ENCODE peak calls at places on chromosome 21, in four cellular contexts. One of them, this sample, is unnamed.
A peak's percentile ranks its signal among the peaks of the same experiment; 100 is the strongest.

GRCh38 chr21:22421416-22422190 is 1423.4 kb downstream of the NCAM2 start:
- DNase-seq in esophagus muscularis mucosa: no peak
- DNase-seq in progenitor cell of endocrine pancreas: no peak
- DNase-seq in fibroblast of mammary gland: no peak
- DNase-seq in this sample: no peak

GRCh38 chr21:21341041-21341440 is 342.8 kb downstream of the NCAM2 start:
- DNase-seq in esophagus muscularis mucosa: no peak
- DNase-seq in progenitor cell of endocrine pancreas: no peak
- DNase-seq in fibroblast of mammary gland: no peak
- DNase-seq in this sample: no peak

GRCh38 chr21:32702702-32703101 is 25.1 kb downstream of the SYNJ1 start:
- DNase-seq in esophagus muscularis mucosa: no peak
- DNase-seq in progenitor cell of endocrine pancreas: no peak
- DNase-seq in fibroblast of mammary gland: peak; percentile 71
- DNase-seq in this sample: no peak

GRCh38 chr21:35223480-35224156 is 174.5 kb upstream of the RUNX1 start:
- DNase-seq in esophagus muscularis mucosa: no peak
- DNase-seq in progenitor cell of endocrine pancreas: no peak
- DNase-seq in fibroblast of mammary gland: peak; percentile 47
- DNase-seq in this sample: no peak

GRCh38 chr21:19228241-19228640 is 824.7 kb upstream of the TMPRSS15 start:
- DNase-seq in esophagus muscularis mucosa: no peak
- DNase-seq in progenitor cell of endocrine pancreas: no peak
- DNase-seq in fibroblast of mammary gland: no peak
- DNase-seq in this sample: peak; percentile 21

GRCh38 chr21:21712761-21713558 is 714.8 kb downstream of the NCAM2 start:
- DNase-seq in esophagus muscularis mucosa: no peak
- DNase-seq in progenitor cell of endocrine pancreas: no peak
- DNase-seq in fibroblast of mammary gland: peak; percentile 73
- DNase-seq in this sample: no peak

GRCh38 chr21:33873116-33873515 is 42.5 kb downstream of the ATP5PO start:
- DNase-seq in esophagus muscularis mucosa: no peak
- DNase-seq in progenitor cell of endocrine pancreas: no peak
- DNase-seq in fibroblast of mammary gland: no peak
- DNase-seq in this sample: no peak

GRCh38 chr21:16590186-16590585 is 860.4 kb downstream of the USP25 start:
- DNase-seq in esophagus muscularis mucosa: no peak
- DNase-seq in progenitor cell of endocrine pancreas: no peak
- DNase-seq in fibroblast of mammary gland: no peak
- DNase-seq in this sample: no peak

GRCh38 chr21:44065428-44065827 is 41.8 kb upstream of the PWP2 start:
- DNase-seq in esophagus muscularis mucosa: no peak
- DNase-seq in progenitor cell of endocrine pancreas: no peak
- DNase-seq in fibroblast of mammary gland: peak; percentile 65
- DNase-seq in this sample: no peak

GRCh38 chr21:39852726-39853510 is 14.3 kb upstream of the PCP4 start:
- DNase-seq in esophagus muscularis mucosa: peak; percentile 91
- DNase-seq in progenitor cell of endocrine pancreas: no peak
- DNase-seq in fibroblast of mammary gland: no peak
- DNase-seq in this sample: no peak

GRCh38 chr21:16571594-16571993 is 841.8 kb downstream of the USP25 start:
- DNase-seq in esophagus muscularis mucosa: no peak
- DNase-seq in progenitor cell of endocrine pancreas: no peak
- DNase-seq in fibroblast of mammary gland: peak; percentile 35
- DNase-seq in this sample: no peak

GRCh38 chr21:38937286-38937790 is 131.6 kb downstream of the ETS2 start:
- DNase-seq in esophagus muscularis mucosa: no peak
- DNase-seq in progenitor cell of endocrine pancreas: no peak
- DNase-seq in fibroblast of mammary gland: no peak
- DNase-seq in this sample: no peak

GRCh38 chr21:43797415-43797814 is 8.0 kb downstream of the RRP1 start:
- DNase-seq in esophagus muscularis mucosa: no peak
- DNase-seq in progenitor cell of endocrine pancreas: no peak
- DNase-seq in fibroblast of mammary gland: no peak
- DNase-seq in this sample: no peak

DNA sequence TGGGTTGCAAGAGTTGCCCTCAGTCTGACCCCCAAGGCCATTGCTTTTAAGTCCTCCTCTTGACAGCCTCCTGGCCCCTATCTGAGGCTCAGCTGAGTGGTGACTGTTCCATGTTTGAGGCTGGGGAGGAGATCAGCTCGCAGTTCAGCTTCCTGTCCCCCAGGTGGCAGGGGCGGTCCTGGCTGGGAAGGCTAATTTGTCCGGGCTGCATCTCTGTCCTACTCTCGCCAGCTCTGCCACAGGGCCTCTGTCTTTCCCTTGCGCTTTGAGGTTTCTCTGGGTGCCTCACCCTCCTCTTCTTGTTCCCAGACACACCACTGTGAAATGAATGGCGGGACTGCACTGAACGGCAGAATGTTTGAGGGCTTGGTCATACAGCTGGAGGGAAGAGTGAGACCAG is 157.3 kb downstream of the KCNJ6 start:
- DNase-seq in esophagus muscularis mucosa: no peak
- DNase-seq in progenitor cell of endocrine pancreas: peak; percentile 25
- DNase-seq in fibroblast of mammary gland: peak; percentile 30
- DNase-seq in this sample: peak; percentile 63
- TF ChIP-seq CTCF in esophagus muscularis mucosa: no peak
- TF ChIP-seq CTCF in progenitor cell of endocrine pancreas: peak; percentile 68
- TF ChIP-seq CTCF in fibroblast of mammary gland: peak; percentile 44
- TF ChIP-seq CTCF in this sample: peak; percentile 56

DNA sequence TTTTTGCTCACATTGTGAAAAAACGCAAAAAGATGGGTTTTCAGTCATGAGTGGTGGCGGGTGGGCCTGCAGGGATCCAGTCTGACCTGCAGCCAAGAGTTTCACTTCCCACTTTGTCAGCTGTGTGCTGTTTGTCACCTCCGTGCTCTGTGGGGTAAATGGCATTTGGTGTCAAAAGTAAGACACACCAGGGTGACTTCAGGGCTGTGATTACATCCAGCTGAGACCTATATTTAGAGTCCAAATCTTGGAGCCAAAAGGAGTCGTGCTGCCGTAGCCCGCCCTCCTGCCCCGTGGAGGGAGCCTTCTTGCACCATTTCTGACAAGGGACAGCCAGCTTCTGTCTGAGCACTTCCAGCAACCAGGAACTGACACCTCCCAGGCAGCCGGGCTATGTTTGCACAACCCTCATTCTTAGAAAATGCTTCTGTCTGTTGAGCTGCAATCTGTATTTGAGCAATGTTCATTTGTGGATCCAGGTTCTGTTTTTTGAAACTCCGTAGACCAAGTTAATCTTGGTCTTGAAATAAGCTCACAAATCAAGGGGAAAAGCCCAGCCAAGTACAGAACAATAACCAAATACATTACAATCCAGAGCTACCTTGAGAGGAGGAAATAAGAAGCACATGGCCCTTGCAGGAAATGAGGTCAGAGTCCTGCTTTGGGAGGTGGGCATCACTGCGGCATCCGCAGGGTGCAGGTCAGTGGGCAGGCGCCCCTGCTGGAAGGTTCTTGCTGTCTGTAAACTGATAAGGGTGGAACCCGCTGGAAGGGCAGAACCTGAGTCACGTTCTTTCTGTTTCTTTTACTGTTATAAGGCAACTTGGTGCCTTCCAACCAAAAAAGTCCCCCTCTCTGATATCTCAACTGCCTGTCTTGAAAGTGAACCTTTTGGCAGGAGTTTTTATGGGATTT is 14.4 kb downstream of the ABCG1 start:
- DNase-seq in esophagus muscularis mucosa: peak; percentile 96
- DNase-seq in progenitor cell of endocrine pancreas: no peak
- DNase-seq in fibroblast of mammary gland: peak; percentile 16
- DNase-seq in this sample: no peak
- TF ChIP-seq CTCF in esophagus muscularis mucosa: no peak
- TF ChIP-seq CTCF in progenitor cell of endocrine pancreas: peak; percentile 38
- TF ChIP-seq CTCF in fibroblast of mammary gland: peak; percentile 5
- TF ChIP-seq CTCF in this sample: no peak

DNA sequence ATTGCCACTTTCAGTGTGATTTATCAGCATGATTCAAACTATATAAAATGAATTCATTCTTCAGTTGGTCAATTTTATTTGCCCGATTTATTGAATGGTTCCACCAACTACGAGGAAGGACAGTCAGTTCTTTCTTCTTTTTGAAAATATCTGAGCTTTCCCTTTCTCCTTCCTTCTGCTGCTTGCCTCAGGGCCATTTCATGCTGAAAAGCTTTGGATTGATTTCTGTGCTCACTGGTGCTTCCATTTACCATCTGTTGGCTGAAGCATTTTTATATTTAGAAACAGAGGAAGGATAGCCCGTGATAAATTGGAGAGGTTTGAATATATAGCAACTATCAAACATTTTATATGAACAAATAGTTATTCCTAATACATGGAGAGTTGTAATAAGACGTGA is 68.9 kb upstream of the ADAMTS5 start:
- DNase-seq in esophagus muscularis mucosa: no peak
- DNase-seq in progenitor cell of endocrine pancreas: no peak
- DNase-seq in fibroblast of mammary gland: no peak
- DNase-seq in this sample: no peak
- TF ChIP-seq CTCF in esophagus muscularis mucosa: no peak
- TF ChIP-seq CTCF in progenitor cell of endocrine pancreas: no peak
- TF ChIP-seq CTCF in fibroblast of mammary gland: no peak
- TF ChIP-seq CTCF in this sample: no peak

GRCh38 chr21:25283720-25284119 is 323.6 kb downstream of the MRPL39 start:
- DNase-seq in esophagus muscularis mucosa: no peak
- DNase-seq in progenitor cell of endocrine pancreas: no peak
- DNase-seq in fibroblast of mammary gland: peak; percentile 68
- DNase-seq in this sample: peak; percentile 15
- TF ChIP-seq CTCF in esophagus muscularis mucosa: no peak
- TF ChIP-seq CTCF in progenitor cell of endocrine pancreas: peak; percentile 58
- TF ChIP-seq CTCF in fibroblast of mammary gland: peak; percentile 59
- TF ChIP-seq CTCF in this sample: peak; percentile 29

GRCh38 chr21:45515241-45516061 is 26.8 kb downstream of the SLC19A1 start:
- DNase-seq in esophagus muscularis mucosa: no peak
- DNase-seq in progenitor cell of endocrine pancreas: no peak
- DNase-seq in fibroblast of mammary gland: no peak
- DNase-seq in this sample: no peak
- TF ChIP-seq CTCF in esophagus muscularis mucosa: no peak
- TF ChIP-seq CTCF in progenitor cell of endocrine pancreas: no peak
- TF ChIP-seq CTCF in fibroblast of mammary gland: no peak
- TF ChIP-seq CTCF in this sample: no peak

GRCh38 chr21:29374481-29374880 is 75.8 kb downstream of the BACH1 start:
- DNase-seq in esophagus muscularis mucosa: no peak
- DNase-seq in progenitor cell of endocrine pancreas: no peak
- DNase-seq in fibroblast of mammary gland: no peak
- DNase-seq in this sample: no peak
- TF ChIP-seq CTCF in esophagus muscularis mucosa: no peak
- TF ChIP-seq CTCF in progenitor cell of endocrine pancreas: no peak
- TF ChIP-seq CTCF in fibroblast of mammary gland: no peak
- TF ChIP-seq CTCF in this sample: no peak

GRCh38 chr21:41260428-41260827 is 56.2 kb upstream of the FAM3B start:
- DNase-seq in esophagus muscularis mucosa: peak; percentile 88
- DNase-seq in progenitor cell of endocrine pancreas: no peak
- DNase-seq in fibroblast of mammary gland: no peak
- DNase-seq in this sample: no peak
- TF ChIP-seq CTCF in esophagus muscularis mucosa: no peak
- TF ChIP-seq CTCF in progenitor cell of endocrine pancreas: no peak
- TF ChIP-seq CTCF in fibroblast of mammary gland: no peak
- TF ChIP-seq CTCF in this sample: no peak